ENCODE peak calls at places on chromosome 5, in five cellular contexts. S, P, M, Z and V are unnamed samples.

GRCh38 chr5:111998871-111999270 is 241.9 kb upstream of the NREP start:
- DNase-seq in S (no peak), P (peak; percentile 25), M (no peak), Z (no peak), V (no peak)

GRCh38 chr5:88761269-88761880 is 121.6 kb downstream of the MEF2C start:
- DNase-seq in S (peak; percentile 58), P (peak; percentile 6), M (no peak), Z (no peak), V (no peak)

GRCh38 chr5:60382761-60383160 is 317.2 kb downstream of the DEPDC1B start:
- DNase-seq in S (peak; percentile 67), P (peak; percentile 17), M (no peak), Z (peak; percentile 76), V (no peak)

GRCh38 chr5:93236807-93237421 is 344.1 kb downstream of the NR2F1-AS1 start:
- DNase-seq in S (no peak), P (no peak), M (no peak), Z (no peak), V (no peak)

GRCh38 chr5:137866541-137867388 is 895 bp upstream of the MYOT start:
- DNase-seq in S (no peak), P (no peak), M (no peak), Z (no peak), V (no peak)

GRCh38 chr5:131513780-131514179 is 121.2 kb downstream of the RAPGEF6 start:
- DNase-seq in S (peak; percentile 53), P (no peak), M (no peak), Z (no peak), V (no peak)

GRCh38 chr5:37478086-37478485 is 99.0 kb downstream of the WDR70 start:
- DNase-seq in S (no peak), P (no peak), M (no peak), Z (no peak), V (no peak)

GRCh38 chr5:177442066-177442836 is 4.4 kb upstream of the PRR7 start:
- DNase-seq in S (no peak), P (no peak), M (no peak), Z (no peak), V (no peak)

GRCh38 chr5:151406322-151406947 is 41.0 kb upstream of the SLC36A1 start:
- DNase-seq in S (no peak), P (peak; percentile 18), M (no peak), Z (peak; percentile 12), V (no peak)

GRCh38 chr5:127290019-127290945 is at the start of gene MEGF10:
- DNase-seq in S (peak; percentile 18), P (peak; percentile 45), M (peak; percentile 70), Z (peak; percentile 12), V (peak; percentile 41)

GRCh38 chr5:68086857-68087256 is 128.7 kb upstream of the PIK3R1 start:
- DNase-seq in S (no peak), P (peak; percentile 48), M (no peak), Z (no peak), V (peak; percentile 38)

GRCh38 chr5:170262061-170262764 is 29.4 kb downstream of the C5orf58 start:
- DNase-seq in S (no peak), P (no peak), M (no peak), Z (no peak), V (no peak)

GRCh38 chr5:80852331-80853245 is 107.6 kb upstream of the RASGRF2 start:
- DNase-seq in S (no peak), P (no peak), M (no peak), Z (no peak), V (no peak)

GRCh38 chr5:176413255-176413565 is 3.1 kb downstream of the CLTB start:
- DNase-seq in S (no peak), P (peak; percentile 32), M (no peak), Z (no peak), V (no peak)

GRCh38 chr5:62315376-62316049 is 9.5 kb downstream of the KIF2A start:
- DNase-seq in S (no peak), P (no peak), M (no peak), Z (no peak), V (no peak)

GRCh38 chr5:172603425-172603824 is 37.6 kb upstream of the NEURL1B start:
- DNase-seq in S (no peak), P (peak; percentile 2), M (no peak), Z (no peak), V (peak; percentile 48)

GRCh38 chr5:155827949-155828348 is 499.0 kb upstream of the SGCD start:
- DNase-seq in S (peak; percentile 30), P (no peak), M (no peak), Z (no peak), V (no peak)

GRCh38 chr5:54528633-54529032 is 11.1 kb downstream of the SNX18 start:
- DNase-seq in S (no peak), P (no peak), M (no peak), Z (no peak), V (no peak)

DNA sequence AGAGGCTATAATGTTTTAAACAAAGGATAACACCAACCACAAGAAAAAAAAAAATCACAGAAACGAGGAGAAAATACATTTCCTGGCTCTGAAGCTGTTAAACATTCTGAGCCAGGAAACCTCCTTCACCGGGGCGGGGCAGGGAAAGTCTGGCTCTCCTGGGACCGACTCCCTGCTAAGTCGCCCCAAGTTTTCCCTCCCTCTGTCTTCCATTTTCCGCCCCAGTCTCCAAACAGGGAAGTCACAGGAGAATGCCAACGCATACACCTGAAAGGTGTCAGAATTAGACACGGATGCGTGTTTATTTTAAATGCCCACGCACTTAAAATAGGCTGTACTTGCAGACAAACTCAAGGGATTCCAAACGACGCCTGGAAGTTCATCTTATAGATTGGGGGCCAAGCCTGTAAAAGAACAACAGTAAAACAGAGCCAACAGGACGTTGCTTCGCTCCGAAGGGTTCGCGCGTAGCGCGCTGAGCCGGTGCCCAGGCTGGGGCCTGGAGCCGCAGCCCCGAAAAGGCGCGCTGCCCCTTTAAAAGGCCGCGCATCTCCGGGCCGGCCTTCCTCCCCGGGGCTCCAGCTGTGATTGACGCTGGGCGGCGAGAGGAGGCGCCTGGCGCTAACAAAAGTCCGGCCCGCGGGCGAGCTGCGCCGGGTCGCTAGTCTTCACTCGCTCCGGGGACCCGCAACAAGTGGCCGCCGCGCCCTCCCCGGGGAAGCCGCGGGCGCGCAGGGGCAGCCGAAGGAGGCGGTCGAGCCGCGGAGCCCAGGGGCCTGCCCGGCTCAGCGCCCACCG is at the start of gene FBXL7:
- DNase-seq in S (peak; percentile 22), P (peak; percentile 71), M (peak; percentile 84), Z (no peak), V (peak; percentile 82)
- TF ChIP-seq CTCF in S (no peak), P (peak; percentile 30), M (no peak), Z (no peak), V (peak; percentile 45)

DNA sequence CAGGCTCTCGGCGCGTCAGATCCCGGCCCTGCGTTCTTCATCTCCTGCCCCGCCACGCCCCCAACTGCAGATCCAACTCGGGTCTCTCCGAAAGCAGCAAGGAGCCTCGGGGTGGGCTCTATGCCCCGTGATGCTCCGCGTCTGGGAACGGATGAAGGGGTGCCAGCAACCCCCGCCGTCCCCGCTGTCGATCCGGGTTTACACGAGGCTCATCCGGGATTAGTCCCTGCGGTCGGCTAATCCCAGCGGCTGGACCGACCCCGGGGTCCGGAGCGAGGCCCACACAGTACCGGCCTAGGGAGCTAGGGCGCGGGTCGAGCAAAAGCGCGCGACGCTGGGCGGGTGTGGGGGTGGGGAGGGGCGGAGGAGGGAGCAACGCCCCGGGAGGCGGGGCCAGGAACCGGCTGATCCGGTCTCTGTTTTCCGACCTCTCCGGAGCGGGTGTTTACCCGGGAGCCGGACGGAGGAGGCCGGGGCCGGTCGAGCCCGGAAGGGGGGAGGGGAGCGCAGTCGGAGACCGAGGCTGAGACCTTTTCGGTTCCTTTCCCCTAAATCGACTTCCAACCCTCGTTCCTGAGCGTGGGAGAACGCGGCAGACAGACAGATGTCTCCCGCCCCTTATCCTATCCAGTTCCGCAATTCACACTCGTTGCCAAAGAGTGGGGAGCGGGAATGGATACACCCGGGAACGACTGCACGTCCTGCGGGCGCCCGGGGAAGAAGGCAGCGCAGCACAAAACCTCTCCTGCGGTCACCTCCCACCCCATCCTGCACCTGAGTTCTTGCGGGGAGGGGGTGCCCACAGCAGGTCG is 28.6 kb downstream of the PCDH1 start:
- DNase-seq in S (peak; percentile 77), P (peak; percentile 47), M (peak; percentile 89), Z (peak; percentile 35), V (peak; percentile 87)
- TF ChIP-seq CTCF in S (no peak), P (no peak), M (no peak), Z (no peak), V (no peak)

GRCh38 chr5:28770307-28770706 is 1731.9 kb upstream of the CDH9 start:
- DNase-seq in S (no peak), P (no peak), M (no peak), Z (no peak), V (no peak)

DNA sequence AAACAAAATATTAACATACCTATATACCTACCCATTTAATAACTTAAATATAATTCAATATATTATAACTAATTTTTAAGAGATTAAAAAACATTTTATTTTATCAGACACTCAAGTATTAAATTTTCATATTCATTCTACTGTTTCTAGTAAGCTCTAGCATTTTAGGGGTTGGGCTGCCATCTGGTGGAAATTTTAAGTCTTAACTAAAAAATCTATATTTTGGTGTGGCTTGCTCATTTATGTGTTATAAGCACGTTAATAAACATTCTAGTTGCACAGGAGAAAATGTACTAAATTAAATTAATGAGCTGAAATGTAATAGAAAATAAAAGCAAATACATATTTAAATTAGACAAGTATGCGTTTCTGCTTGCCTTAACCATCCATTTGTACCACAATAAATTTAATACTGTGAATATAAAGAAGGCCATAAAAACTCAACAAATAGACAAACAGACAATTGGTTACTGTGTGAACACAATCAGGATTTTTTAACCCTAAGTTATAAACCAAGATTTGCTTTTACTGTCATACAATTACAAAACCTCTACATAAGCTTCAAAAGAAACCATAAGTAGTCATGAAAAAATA is 1728.3 kb upstream of the CDH9 start:
- DNase-seq in S (peak; percentile 19), P (peak; percentile 36), M (peak; percentile 25), Z (peak; percentile 59), V (no peak)
- TF ChIP-seq CTCF in S (no peak), P (peak; percentile 33), M (peak; percentile 62), Z (no peak), V (no peak)

GRCh38 chr5:95181650-95182049 is 103.2 kb downstream of the MCTP1 start:
- DNase-seq in S (no peak), P (no peak), M (no peak), Z (peak; percentile 56), V (no peak)

GRCh38 chr5:95172659-95173058 is 112.2 kb downstream of the MCTP1 start:
- DNase-seq in S (no peak), P (no peak), M (no peak), Z (no peak), V (no peak)

DNA sequence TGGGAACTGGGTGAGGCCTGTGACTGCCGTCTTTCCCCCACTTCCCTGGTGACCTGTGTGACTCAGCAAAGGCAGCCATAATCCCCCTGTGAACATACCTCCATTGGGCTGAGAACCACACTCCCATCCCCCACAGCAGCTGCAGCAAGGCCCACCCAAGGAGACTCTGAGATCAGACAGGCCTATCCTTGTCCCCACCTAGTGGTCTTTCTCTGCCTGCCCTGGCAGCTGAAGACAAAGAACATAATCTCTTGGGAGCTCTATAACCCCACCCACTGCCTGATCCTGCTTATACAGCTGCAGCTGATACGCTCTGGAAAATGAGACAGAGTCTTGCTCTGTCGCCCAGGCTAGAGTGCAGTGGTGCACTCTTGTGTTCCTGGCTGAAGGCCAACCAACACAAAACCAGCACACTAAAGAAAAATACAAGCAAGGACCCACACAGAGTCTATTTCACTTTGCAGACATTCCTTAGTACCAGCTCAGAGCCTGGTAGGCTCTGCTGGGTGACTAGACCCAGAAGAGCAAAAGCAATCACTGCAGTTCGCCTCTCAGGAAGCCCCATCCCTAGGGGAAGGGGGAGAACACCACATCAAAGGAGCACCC is 106.7 kb downstream of the MCTP1 start:
- DNase-seq in S (peak; percentile 5), P (peak; percentile 85), M (no peak), Z (peak; percentile 73), V (no peak)
- TF ChIP-seq CTCF in S (peak; percentile 5), P (peak; percentile 85), M (no peak), Z (peak; percentile 21), V (no peak)